ENCODE peak calls at places on chromosomes 1 and 21, in four cellular contexts. X, O, V and W are unnamed samples.
A peak's percentile ranks its signal among the peaks of the same experiment; 100 is the strongest.

GRCh38 chr21:34890724-34891609 is 158.1 kb downstream of the RUNX1 start:
- DNase-seq in X (no peak), O (no peak), V (no peak), W (peak; percentile 67)

GRCh38 chr1:33080373-33080772 is 580 bp upstream of the AZIN2 start:
- DNase-seq in X (no peak), O (no peak), V (no peak), W (no peak)

GRCh38 chr1:234656981-234657651 is 47.1 kb upstream of the IRF2BP2 start:
- DNase-seq in X (peak; percentile 98), O (peak; percentile 38), V (peak; percentile 55), W (no peak)

GRCh38 chr1:98344726-98345125 is 316.8 kb upstream of the SNX7 start:
- DNase-seq in X (no peak), O (no peak), V (no peak), W (no peak)

GRCh38 chr1:236222616-236223015 is 59.1 kb downstream of the ERO1B start:
- DNase-seq in X (no peak), O (no peak), V (no peak), W (no peak)

GRCh38 chr1:12490547-12491142 is 127.4 kb downstream of the DHRS3 start:
- DNase-seq in X (no peak), O (no peak), V (no peak), W (no peak)

GRCh38 chr21:34926784-34927548 is 122.1 kb downstream of the RUNX1 start:
- DNase-seq in X (no peak), O (peak; percentile 72), V (peak; percentile 51), W (no peak)

GRCh38 chr1:3004285-3005205 is 16.7 kb upstream of the ACTRT2 start:
- DNase-seq in X (no peak), O (no peak), V (no peak), W (no peak)

GRCh38 chr1:22044690-22045420 is 7.7 kb upstream of the CDC42 start:
- DNase-seq in X (no peak), O (no peak), V (peak; percentile 33), W (no peak)

GRCh38 chr1:171110485-171111340 is 20.0 kb downstream of the FMO3 start:
- DNase-seq in X (no peak), O (no peak), V (no peak), W (no peak)

GRCh38 chr1:185450123-185450788 is 133.2 kb upstream of the IVNS1ABP start:
- DNase-seq in X (no peak), O (no peak), V (no peak), W (no peak)

GRCh38 chr21:31337991-31338891 is 5.8 kb downstream of the TIAM1 start:
- DNase-seq in X (no peak), O (no peak), V (no peak), W (no peak)

GRCh38 chr21:29843818-29844217 is 96.0 kb downstream of the GRIK1 start:
- DNase-seq in X (no peak), O (no peak), V (peak; percentile 14), W (no peak)

GRCh38 chr21:43317959-43318358 is 109.0 kb downstream of the SIK1 start:
- DNase-seq in X (no peak), O (no peak), V (peak; percentile 33), W (no peak)

GRCh38 chr1:154403983-154404382 is 1.2 kb upstream of the IL6R start:
- DNase-seq in X (no peak), O (no peak), V (no peak), W (no peak)

GRCh38 chr1:28296401-28297220 is 32.2 kb upstream of the MED18 start:
- DNase-seq in X (no peak), O (peak; percentile 88), V (peak; percentile 59), W (peak; percentile 66)

GRCh38 chr1:33429846-33430750 is 797 bp downstream of the PHC2 start:
- DNase-seq in X (peak; percentile 50), O (no peak), V (peak; percentile 19), W (peak; percentile 62)

GRCh38 chr1:202282596-202283283 is 59.0 kb downstream of the UBE2T start:
- DNase-seq in X (no peak), O (no peak), V (no peak), W (no peak)

GRCh38 chr1:109991400-109991925 is 6.9 kb downstream of the AHCYL1 start:
- DNase-seq in X (no peak), O (no peak), V (no peak), W (no peak)

GRCh38 chr21:45011911-45012660 is 62.3 kb upstream of the ADARB1 start:
- DNase-seq in X (no peak), O (peak; percentile 95), V (no peak), W (peak; percentile 84)

GRCh38 chr1:109718495-109718894 is 6.4 kb downstream of the GSTM5 start:
- DNase-seq in X (no peak), O (peak; percentile 65), V (peak; percentile 53), W (no peak)

GRCh38 chr1:226981386-226981817 is 41.3 kb downstream of the COQ8A start:
- DNase-seq in X (no peak), O (no peak), V (no peak), W (no peak)

GRCh38 chr1:65881070-65881594 is 88.4 kb downstream of the PDE4B start:
- DNase-seq in X (no peak), O (no peak), V (no peak), W (no peak)

GRCh38 chr1:27634166-27634981 is 611 bp downstream of the FGR start:
- DNase-seq in X (no peak), O (no peak), V (no peak), W (no peak)

GRCh38 chr1:173414136-173414535 is 63.0 kb upstream of the PRDX6 start:
- DNase-seq in X (peak; percentile 57), O (no peak), V (no peak), W (no peak)

GRCh38 chr1:95197616-95198252 is 36.3 kb upstream of the RWDD3 start:
- DNase-seq in X (no peak), O (no peak), V (peak; percentile 13), W (no peak)

GRCh38 chr1:7565099-7565750 is 205.9 kb upstream of the VAMP3 start:
- DNase-seq in X (no peak), O (no peak), V (no peak), W (no peak)

GRCh38 chr21:33162436-33162921 is 67.3 kb upstream of the IFNAR2 start:
- DNase-seq in X (no peak), O (no peak), V (no peak), W (no peak)

GRCh38 chr21:41953831-41954653 is at the start of gene C2CD2:
- DNase-seq in X (peak; percentile 52), O (peak; percentile 55), V (peak; percentile 89), W (no peak)

GRCh38 chr1:158180741-158181576 is at the start of gene CD1D:
- DNase-seq in X (peak; percentile 50), O (no peak), V (no peak), W (peak; percentile 19)

GRCh38 chr21:36395353-36396111 is 10.3 kb downstream of the CHAF1B start:
- DNase-seq in X (no peak), O (no peak), V (no peak), W (no peak)

GRCh38 chr1:183414365-183414764 is 3.8 kb downstream of the NMNAT2 start:
- DNase-seq in X (no peak), O (no peak), V (no peak), W (no peak)

GRCh38 chr1:119298687-119299086 is 69.9 kb upstream of the HAO2 start:
- DNase-seq in X (no peak), O (peak; percentile 58), V (no peak), W (no peak)

GRCh38 chr21:34354836-34355235 is 9.0 kb upstream of the KCNE2 start:
- DNase-seq in X (no peak), O (no peak), V (no peak), W (no peak)

GRCh38 chr21:38787461-38788274 is 18.1 kb upstream of the ETS2 start:
- DNase-seq in X (no peak), O (peak; percentile 99), V (peak; percentile 88), W (no peak)

GRCh38 chr1:186829679-186830587 is 1.2 kb downstream of the PLA2G4A start:
- DNase-seq in X (no peak), O (no peak), V (no peak), W (no peak)

GRCh38 chr1:186834405-186834958 is 5.7 kb downstream of the PLA2G4A start:
- DNase-seq in X (no peak), O (no peak), V (no peak), W (no peak)

DNA sequence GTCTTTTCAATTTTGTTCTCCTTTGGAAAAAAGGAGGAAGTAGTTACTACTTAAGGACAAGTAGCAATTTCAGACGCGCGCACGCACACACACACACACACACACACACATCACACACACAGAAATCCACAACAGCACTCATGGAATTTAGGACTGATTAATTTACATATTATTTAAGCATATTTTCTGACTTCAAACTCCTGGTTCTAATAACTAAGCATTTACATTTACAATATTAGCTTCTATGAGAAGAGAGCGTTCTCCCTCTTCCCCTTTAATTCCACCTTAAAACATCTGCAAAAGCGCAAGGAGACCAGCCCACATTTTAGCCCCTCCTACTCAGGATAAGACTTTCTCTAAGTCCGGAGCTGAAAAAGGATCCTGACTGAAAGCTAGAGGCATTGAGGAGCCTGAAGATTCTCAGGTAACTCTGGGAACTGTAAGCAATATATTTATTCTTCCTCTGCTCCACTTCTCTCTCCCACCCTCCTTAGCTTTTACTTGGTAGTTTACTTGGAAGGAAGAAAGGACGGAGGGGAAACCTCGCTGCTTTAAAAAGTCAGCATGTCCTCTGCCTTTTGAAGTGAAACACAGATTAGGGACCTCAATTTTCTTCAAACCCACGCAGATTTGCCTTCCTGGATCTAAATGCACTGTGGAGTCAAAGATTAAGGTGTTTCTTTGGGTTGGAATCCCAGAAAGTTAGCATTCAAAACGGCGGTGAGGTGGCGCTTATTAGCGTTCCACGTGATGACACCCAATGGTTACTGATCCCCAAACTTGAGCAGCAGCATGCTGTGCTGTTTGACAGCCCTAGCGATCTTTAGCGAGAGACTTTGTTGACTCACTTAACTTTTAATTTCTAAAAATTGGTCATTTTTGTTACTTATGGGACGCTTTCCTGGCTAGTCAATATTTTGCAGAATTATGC is at the start of gene PLA2G4A:
- DNase-seq in X (peak; percentile 74), O (no peak), V (peak; percentile 2), W (no peak)
- TF ChIP-seq GABPA in X (no peak), O (no peak), V (no peak), W (no peak)

GRCh38 chr1:200040516-200041138 is 13.1 kb downstream of the NR5A2 start:
- DNase-seq in X (no peak), O (peak; percentile 77), V (no peak), W (peak; percentile 69)

GRCh38 chr1:200043330-200043668 is 15.8 kb downstream of the NR5A2 start:
- DNase-seq in X (no peak), O (no peak), V (no peak), W (no peak)

GRCh38 chr1:200042437-200043329 is 15.2 kb downstream of the NR5A2 start:
- DNase-seq in X (no peak), O (no peak), V (no peak), W (no peak)

GRCh38 chr1:200041337-200042118 is 14.0 kb downstream of the NR5A2 start:
- DNase-seq in X (no peak), O (no peak), V (no peak), W (no peak)

GRCh38 chr1:200042119-200042436 is 14.6 kb downstream of the NR5A2 start:
- DNase-seq in X (no peak), O (no peak), V (no peak), W (peak; percentile 59)
- H3K4me3 ChIP-seq in X (no peak overlapping the region), O (peak overlapping the region; percentile 60), V (no peak overlapping the region), W (peak overlapping the region; percentile 74)

DNA sequence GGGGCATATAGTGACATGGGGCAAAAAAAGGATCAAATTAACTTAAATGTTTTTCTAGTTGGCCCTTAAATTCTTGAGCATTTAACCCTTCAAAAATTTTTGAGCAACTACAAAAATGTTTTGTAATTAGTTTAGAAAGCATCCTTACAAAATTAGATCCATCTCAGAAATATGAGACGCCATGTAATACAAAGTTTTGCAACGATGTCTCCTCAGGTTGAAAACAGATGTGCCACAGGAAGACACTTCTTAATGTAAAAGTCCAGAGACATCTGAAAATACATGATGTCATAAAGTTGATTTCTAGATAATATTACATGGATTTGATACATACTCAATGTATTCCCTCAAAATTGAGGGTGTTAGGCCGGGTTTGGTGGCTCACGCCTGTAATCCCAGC is 37.5 kb downstream of the CD46 start:
- DNase-seq in X (no peak), O (no peak), V (no peak), W (no peak)
- TF ChIP-seq GABPA in X (no peak), O (no peak), V (no peak), W (no peak)

GRCh38 chr1:68010543-68010942 is 39.9 kb downstream of the DIRAS3 start:
- DNase-seq in X (no peak), O (no peak), V (no peak), W (no peak)
- H3K4me3 ChIP-seq in X (no peak overlapping the region), O (no peak overlapping the region), V (no peak overlapping the region), W (no peak overlapping the region)